ENCODE peak calls at places on chromosomes 4 and X, in seven cellular contexts. Q is CD4-positive, alpha-beta memory T cell; R is kidney; U is testis; A is GM23248; C is naive thymus-derived CD4-positive, alpha-beta T cell; F is mammary epithelial cell. W is an unnamed sample. For H3K36me3, the result is how much of the 10 kb centered on the place peaks cover.

GRCh38 chr4:173834151-173834550 is 304.1 kb upstream of the HAND2 start:
- DNase-seq in C (no peak), A (peak), U (no peak), Q (no peak), R (no peak), F (no peak), W (no peak)

GRCh38 chr4:56874918-56875317 is 32.8 kb upstream of the REST start:
- DNase-seq in C (no peak), A (no peak), R (no peak), F (no peak), Q (no peak), U (no peak), W (no peak)

GRCh38 chr4:21790437-21791029 is 158.0 kb downstream of the KCNIP4 start:
- DNase-seq in Q (no peak), A (peak), U (no peak), R (no peak), F (peak), C (no peak), W (peak)

GRCh38 chrX:22758807-22759481 is 240.8 kb upstream of the DDX53 start:
- DNase-seq in F (no peak), U (no peak), Q (no peak), R (no peak), A (no peak), C (no peak), W (no peak)

GRCh38 chrX:129769467-129770154 is 10.1 kb upstream of the SASH3 start:
- DNase-seq in F (no peak), R (no peak), U (no peak), Q (peak), A (no peak), C (peak), W (no peak)

GRCh38 chrX:16661495-16661894 is 11.5 kb downstream of the S100G start:
- DNase-seq in F (no peak), U (no peak), Q (no peak), C (no peak), A (no peak), R (no peak), W (no peak)

GRCh38 chrX:124401696-124402095 is 55.3 kb downstream of the SH2D1A start:
- DNase-seq in R (no peak), F (no peak), A (no peak), C (no peak), Q (no peak), U (no peak), W (no peak)

GRCh38 chr4:7157140-7157488 is 35.2 kb upstream of the SORCS2 start:
- DNase-seq in U (no peak), Q (no peak), R (no peak), F (no peak), A (no peak), C (no peak), W (no peak)

GRCh38 chr4:24104173-24104572 is 214.3 kb upstream of the PPARGC1A start:
- DNase-seq in U (no peak), Q (no peak), A (peak), R (no peak), F (no peak), C (no peak), W (peak)

GRCh38 chrX:115632455-115632854 is 71.5 kb downstream of the PLS3 start:
- DNase-seq in R (no peak), U (no peak), F (no peak), Q (no peak), C (no peak), A (peak), W (no peak)

GRCh38 chr4:137367608-137368007 is 164.7 kb downstream of the PCDH18 start:
- DNase-seq in U (no peak), C (no peak), Q (no peak), R (no peak), A (peak), F (peak), W (peak)

GRCh38 chr4:147772056-147772455 is 40.2 kb downstream of the ARHGAP10 start:
- DNase-seq in F (no peak), A (no peak), Q (no peak), U (no peak), C (no peak), R (no peak), W (no peak)

GRCh38 chr4:182913036-182913435 is 4.2 kb downstream of the DCTD start:
- DNase-seq in A (no peak), Q (no peak), F (no peak), R (no peak), C (no peak), U (no peak), W (no peak)
- H3K36me3 ChIP-seq in A (half or more), Q (under half), F (under half), R (under half), C (under half), U (under half), W (under half)

DNA sequence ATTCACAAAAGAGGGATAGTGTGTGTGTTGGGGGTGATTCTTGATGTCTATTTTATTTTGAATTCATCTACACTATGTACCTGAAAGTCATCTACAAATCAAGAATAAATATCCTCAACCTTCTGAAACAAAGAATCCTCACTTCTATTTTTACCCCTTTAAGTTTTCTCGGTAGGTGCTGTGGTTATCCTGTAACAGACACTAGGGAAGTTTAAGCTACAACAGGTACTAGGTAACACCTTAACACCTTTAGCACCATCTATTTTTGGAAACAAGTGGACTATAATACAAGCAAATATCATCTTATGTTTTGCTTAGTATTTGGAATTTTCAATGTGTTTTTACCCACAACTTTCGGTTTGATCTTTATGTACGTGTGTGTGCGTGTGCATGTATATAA is 12.0 kb upstream of the BDH2 start:
- DNase-seq in Q (no peak), U (no peak), F (no peak), C (no peak), R (no peak), A (no peak), W (no peak)
- H3K36me3 ChIP-seq in Q (under half), U (under half), F (under half), C (under half), R (under half), A (under half), W (under half)

GRCh38 chr4:77120888-77121508 is 36.0 kb upstream of the CCNG2 start:
- DNase-seq in U (no peak), C (no peak), R (no peak), F (no peak), A (peak), Q (no peak), W (peak)
- H3K36me3 ChIP-seq in U (under half), C (under half), R (under half), F (under half), A (under half), Q (under half), W (under half)

DNA sequence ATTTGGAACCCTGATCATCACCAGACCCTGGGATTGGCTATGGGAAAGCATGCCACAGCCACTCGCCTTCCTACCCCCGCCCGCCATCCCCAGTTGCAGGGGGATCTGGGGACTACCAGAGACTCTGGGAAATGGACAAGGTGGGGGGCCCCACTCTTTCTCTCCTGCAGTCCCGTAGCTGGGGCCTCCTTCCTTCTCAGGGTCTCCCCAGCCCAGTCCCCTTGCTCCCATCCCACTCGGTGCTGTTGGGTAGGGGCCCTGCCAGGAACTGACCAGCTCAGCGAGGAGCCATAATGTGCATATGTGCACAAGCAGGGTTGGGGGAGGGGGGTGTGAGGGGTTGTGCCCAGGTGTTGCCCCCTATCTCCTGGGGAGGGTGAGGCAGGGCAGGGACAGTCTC is 3.4 kb upstream of the USP11 start:
- DNase-seq in A (no peak), Q (no peak), R (peak), C (no peak), F (no peak), U (no peak), W (no peak)
- H3K36me3 ChIP-seq in A (under half), Q (under half), R (under half), C (under half), F (under half), U (under half), W (under half)

W was measured in trophoblast cell.